ENCODE peak calls at places on chromosomes 1 and 21, in ten cellular contexts. Z is dorsolateral prefrontal cortex, O is psoas muscle, T is heart left ventricle, F is fibroblast of lung, I is AG04450, Q is Calu3, C is mucosa of descending colon, D is PC-9, U is pancreas. A is an unnamed sample.

GRCh38 chr1:243842978-243843490 is 7.0 kb downstream of the AKT3 start:
- DNase-seq in F (peak), Q (peak), D (peak), C (no peak), Z (no peak), O (no peak), U (no peak), T (no peak), I (peak), A (no peak)

GRCh38 chr21:27734146-27734545 is 767.3 kb upstream of the ADAMTS5 start:
- DNase-seq in F (peak), Q (no peak), D (no peak), I (peak), C (no peak), U (no peak), Z (no peak), O (no peak), T (no peak), A (no peak)

GRCh38 chr1:22461100-22461499 is 9.4 kb downstream of the ZBTB40 start:
- DNase-seq in O (no peak), Z (no peak), U (no peak), C (no peak), D (no peak), I (no peak), T (no peak), F (no peak), Q (no peak), A (no peak)

GRCh38 chr1:198174297-198174696 is 17.5 kb downstream of the NEK7 start:
- DNase-seq in Z (no peak), C (no peak), U (no peak), D (no peak), Q (no peak), T (no peak), F (peak), I (no peak), O (no peak), A (no peak)

GRCh38 chr1:46456411-46456963 is 33.1 kb upstream of the DMBX1 start:
- DNase-seq in F (no peak), Z (no peak), T (no peak), U (no peak), O (no peak), I (no peak), Q (no peak), D (no peak), C (no peak), A (no peak)

GRCh38 chr1:230112131-230112701 is 45.2 kb downstream of the GALNT2 start:
- DNase-seq in Q (no peak), I (no peak), O (no peak), Z (peak), D (no peak), U (no peak), F (no peak), T (peak), C (no peak), A (no peak)

GRCh38 chr21:32520885-32521735 is 64.2 kb downstream of the TCP10L start:
- DNase-seq in C (peak), D (peak), Q (peak), Z (no peak), I (peak), T (peak), U (peak), O (peak), F (peak), A (no peak)

GRCh38 chr1:219568728-219569127 is 44.2 kb downstream of the ZC3H11B start:
- DNase-seq in C (no peak), O (no peak), Z (no peak), F (peak), T (no peak), U (no peak), I (no peak), Q (no peak), D (no peak), A (no peak)

GRCh38 chr1:55362558-55362957 is 147.4 kb upstream of the USP24 start:
- DNase-seq in C (no peak), Z (no peak), T (no peak), D (no peak), I (peak), O (no peak), U (no peak), F (peak), Q (no peak), A (no peak)

GRCh38 chr1:235018161-235018560 is 110.5 kb downstream of the TOMM20 start:
- DNase-seq in F (peak), C (no peak), U (no peak), Q (no peak), I (peak), O (peak), T (no peak), D (peak), Z (no peak), A (no peak)

GRCh38 chr1:112033422-112034120 is 44.1 kb upstream of the KCND3 start:
- DNase-seq in Q (no peak), D (no peak), Z (no peak), U (no peak), O (no peak), F (no peak), I (no peak), T (no peak), C (no peak), A (no peak)

GRCh38 chr1:171252482-171252881 is 4.2 kb downstream of the FMO1 start:
- DNase-seq in F (no peak), Q (no peak), I (no peak), C (peak), D (no peak), O (no peak), Z (no peak), U (no peak), T (no peak), A (no peak)

GRCh38 chr1:52055066-52055853 is at the start of gene TXNDC12:
- DNase-seq in U (peak), Z (peak), F (peak), O (peak), D (peak), T (peak), I (peak), Q (peak), C (peak), A (peak)

GRCh38 chr21:46388206-46388880 is 64.4 kb downstream of the PCNT start:
- DNase-seq in Z (no peak), Q (no peak), T (no peak), D (no peak), O (peak), F (no peak), C (no peak), U (no peak), I (no peak), A (no peak)

GRCh38 chr1:89200668-89201488 is 2.1 kb upstream of the GBP4 start:
- DNase-seq in I (no peak), F (no peak), D (no peak), Z (no peak), U (no peak), Q (no peak), O (no peak), T (no peak), C (no peak), A (no peak)

GRCh38 chr1:97668945-97669344 is 251.9 kb downstream of the DPYD start:
- DNase-seq in U (no peak), Q (peak), Z (no peak), I (no peak), F (peak), O (no peak), C (peak), T (no peak), D (no peak), A (no peak)

GRCh38 chr1:174568551-174568950 is 120.8 kb downstream of the GPR52 start:
- DNase-seq in U (no peak), Z (no peak), I (no peak), C (no peak), O (no peak), Q (no peak), F (no peak), T (no peak), D (no peak), A (no peak)

GRCh38 chr1:18527921-18528320 is 47.2 kb downstream of the KLHDC7A start:
- DNase-seq in T (no peak), D (no peak), I (no peak), F (no peak), Z (no peak), U (no peak), C (no peak), Q (no peak), O (no peak), A (no peak)

GRCh38 chr1:109271458-109271857 is 11.5 kb downstream of the PSRC1 start:
- DNase-seq in I (no peak), F (no peak), T (no peak), Q (no peak), O (no peak), C (no peak), Z (peak), D (no peak), U (no peak), A (peak)

GRCh38 chr1:111649648-111650047 is 30.1 kb downstream of the RAP1A start:
- DNase-seq in U (no peak), Z (no peak), O (no peak), I (no peak), D (peak), F (no peak), T (no peak), Q (peak), C (no peak), A (no peak)

GRCh38 chr1:10507111-10507879 is 32.5 kb downstream of the PEX14 start:
- DNase-seq in T (peak), C (peak), F (peak), Q (peak), I (no peak), O (peak), Z (no peak), U (peak), D (peak), A (peak)

GRCh38 chr1:15736035-15736665 is at the start of gene SLC25A34:
- DNase-seq in Q (no peak), Z (no peak), O (peak), C (peak), D (no peak), T (peak), I (no peak), F (no peak), U (peak), A (no peak)

GRCh38 chr1:87973901-87974300 is 645.2 kb downstream of the LMO4 start:
- DNase-seq in U (no peak), D (no peak), Z (no peak), I (no peak), C (no peak), Q (no peak), O (no peak), T (no peak), F (no peak), A (no peak)

GRCh38 chr1:212979340-212980122 is 29.2 kb downstream of the VASH2 start:
- DNase-seq in C (no peak), I (no peak), Z (no peak), T (no peak), F (no peak), O (no peak), Q (no peak), D (no peak), U (no peak), A (no peak)

GRCh38 chr1:117757668-117758067 is 151.8 kb downstream of the TENT5C start:
- DNase-seq in D (peak), O (no peak), F (peak), Q (no peak), I (no peak), T (no peak), Z (no peak), U (no peak), C (no peak), A (no peak)

GRCh38 chr1:97174039-97174704 is 452.6 kb downstream of the PTBP2 start:
- DNase-seq in Z (no peak), Q (no peak), C (no peak), U (no peak), I (no peak), D (no peak), O (no peak), T (no peak), F (peak), A (no peak)

GRCh38 chr1:36641776-36642175 is 159.1 kb upstream of the CSF3R start:
- DNase-seq in C (no peak), Q (no peak), O (no peak), U (no peak), T (no peak), D (no peak), Z (no peak), F (no peak), I (no peak), A (no peak)

GRCh38 chr1:107153033-107153432 is 12.2 kb downstream of the NTNG1 start:
- DNase-seq in I (no peak), U (no peak), F (peak), O (no peak), Q (peak), T (no peak), Z (no peak), D (peak), C (no peak), A (no peak)

GRCh38 chr1:151290709-151291303 is 8.7 kb downstream of the ZNF687 start:
- DNase-seq in I (no peak), T (no peak), C (no peak), Q (no peak), F (no peak), D (no peak), O (no peak), U (no peak), Z (no peak), A (no peak)

GRCh38 chr1:151289991-151290708 is 8.1 kb downstream of the ZNF687 start:
- DNase-seq in F (no peak), I (no peak), D (no peak), U (no peak), T (no peak), O (no peak), Z (no peak), Q (no peak), C (no peak), A (no peak)

GRCh38 chr1:151293093-151293492 is 11.0 kb downstream of the ZNF687 start:
- DNase-seq in T (no peak), Z (no peak), O (no peak), D (peak), I (no peak), F (no peak), U (no peak), Q (no peak), C (no peak), A (no peak)

GRCh38 chr1:151294748-151295462 is 12.8 kb downstream of the ZNF687 start:
- DNase-seq in T (no peak), Q (no peak), O (no peak), I (no peak), U (no peak), Z (no peak), D (peak), F (no peak), C (no peak), A (no peak)

GRCh38 chr1:151292207-151293030 is 10.3 kb downstream of the ZNF687 start:
- DNase-seq in T (no peak), Z (no peak), Q (no peak), D (peak), U (no peak), F (no peak), I (no peak), C (no peak), O (no peak), A (no peak)
- TF ChIP-seq CTCF in T (no peak), Z (no peak), Q (no peak), D (no peak), U (no peak), F (no peak), I (no peak), C (no peak), O (no peak), A (peak)

GRCh38 chr1:85262985-85263384 is 3.5 kb upstream of the C1orf52 start:
- DNase-seq in D (no peak), O (no peak), U (no peak), T (no peak), C (no peak), I (no peak), Q (no peak), Z (no peak), F (no peak), A (no peak)

GRCh38 chr1:85259118-85259865 is at the start of gene C1orf52:
- DNase-seq in O (peak), D (peak), F (peak), U (peak), C (peak), I (peak), T (peak), Z (peak), Q (peak), A (peak)

GRCh38 chr1:85264150-85264549 is 4.7 kb upstream of the C1orf52 start:
- DNase-seq in O (no peak), F (peak), U (no peak), Z (no peak), C (no peak), I (no peak), T (no peak), D (peak), Q (no peak), A (no peak)

GRCh38 chr1:85259866-85260345 is 444 bp upstream of the C1orf52 start:
- DNase-seq in O (no peak), C (no peak), F (peak), D (no peak), Z (no peak), Q (no peak), U (no peak), T (peak), I (no peak), A (no peak)

DNA sequence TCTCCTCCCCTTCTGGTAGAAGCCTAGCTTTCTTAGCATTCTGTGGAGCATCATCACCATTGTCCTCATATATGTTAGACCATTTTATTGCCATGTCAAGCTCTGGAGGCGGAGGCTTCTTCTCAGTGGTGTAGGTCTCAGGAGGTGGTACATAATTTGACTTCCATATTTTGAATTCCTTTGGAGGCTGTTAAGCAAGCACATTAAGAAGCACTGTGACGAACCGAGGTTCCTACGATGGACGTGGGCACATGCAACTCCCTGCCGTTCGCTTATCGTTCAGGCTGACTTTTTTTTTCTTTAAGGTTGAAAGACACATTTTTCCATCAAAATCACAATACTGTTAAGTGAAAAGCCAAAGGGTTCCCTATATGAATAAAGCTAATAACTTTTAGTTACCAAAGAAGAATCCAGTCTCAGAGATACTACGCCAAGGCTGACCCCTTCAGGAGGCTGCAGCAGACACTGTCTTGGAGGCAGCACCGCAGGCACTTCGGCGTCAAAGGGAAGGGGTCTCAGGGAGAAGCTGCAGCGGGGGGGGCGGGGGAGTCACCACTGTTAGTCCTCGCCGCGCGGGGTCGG is 835 bp downstream of the C1orf52 start:
- DNase-seq in C (no peak), T (no peak), D (no peak), O (no peak), Q (no peak), F (peak), I (no peak), U (no peak), Z (no peak), A (no peak)
- TF ChIP-seq CTCF in C (no peak), T (no peak), D (no peak), O (no peak), Q (no peak), F (no peak), I (peak), U (no peak), Z (no peak), A (no peak)

GRCh38 chr1:85297855-85298629 is 21.6 kb upstream of the BCL10 start:
- DNase-seq in T (peak), I (peak), O (no peak), Z (peak), C (peak), U (peak), D (peak), Q (peak), F (peak), A (no peak)
- TF ChIP-seq CTCF in T (no peak), I (no peak), O (no peak), Z (no peak), C (no peak), U (no peak), D (no peak), Q (no peak), F (no peak), A (no peak)

DNA sequence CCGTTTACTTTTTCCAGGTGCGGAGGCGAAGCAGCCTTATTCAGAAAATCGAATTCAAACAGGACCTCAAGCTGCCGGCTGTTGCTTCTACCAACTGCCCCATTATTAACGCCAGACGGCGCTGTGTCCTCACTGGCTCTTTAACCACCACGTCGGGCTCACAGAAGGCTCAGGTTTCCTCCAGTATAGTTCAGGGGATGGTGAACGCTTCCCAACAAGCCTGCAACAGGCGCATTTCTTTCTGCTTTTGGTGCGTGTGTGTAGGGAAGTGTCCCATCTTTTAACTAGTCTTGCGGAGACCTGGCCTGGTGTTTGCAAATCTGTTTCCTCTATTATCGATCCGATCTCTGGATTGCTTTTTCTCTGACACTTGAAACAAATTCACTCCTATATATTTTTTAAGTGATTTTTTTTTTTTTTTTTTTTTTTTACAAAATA is 791 bp upstream of the STUM start:
- DNase-seq in U (peak), D (peak), C (peak), F (peak), O (peak), T (peak), Z (peak), Q (peak), I (peak), A (peak)
- TF ChIP-seq CTCF in U (peak), D (peak), C (peak), F (peak), O (peak), T (peak), Z (peak), Q (peak), I (peak), A (peak)

DNA sequence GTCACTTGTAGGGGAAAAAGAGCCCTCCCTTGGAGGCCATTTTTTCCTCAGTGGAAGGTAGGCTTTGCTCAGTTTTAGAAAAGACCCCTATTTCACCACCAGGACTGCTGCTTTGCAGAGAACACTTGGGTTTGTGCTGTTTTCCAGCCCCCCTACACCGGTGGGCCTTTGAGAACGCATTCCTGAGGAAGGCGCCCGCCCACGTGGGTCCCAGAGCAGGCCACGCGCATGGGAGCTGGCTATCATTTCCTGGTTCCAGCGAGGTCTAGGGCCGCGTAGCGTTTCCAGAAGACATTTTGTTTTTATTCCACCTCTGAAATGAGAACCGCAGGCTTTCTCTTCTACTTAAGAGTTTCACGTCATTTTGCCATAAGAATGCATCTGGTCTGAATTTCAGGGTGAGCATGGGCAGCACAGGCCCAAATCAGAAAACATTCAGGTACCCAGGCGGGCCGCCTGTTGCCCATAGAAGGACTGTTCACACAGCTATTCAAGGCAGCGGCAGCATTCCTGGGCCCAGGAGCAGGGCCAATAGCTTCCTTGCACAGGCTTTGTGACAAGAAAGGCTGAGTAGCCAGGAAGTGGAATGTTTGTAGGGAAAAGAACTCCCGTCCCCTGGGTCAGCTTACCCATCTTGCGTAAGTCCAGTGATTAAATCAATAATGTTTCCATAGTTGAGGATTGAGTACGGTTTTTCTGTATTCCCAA is 1.3 kb upstream of the KLHL21 start:
- DNase-seq in F (peak), Q (peak), T (peak), C (peak), D (no peak), I (no peak), U (peak), Z (no peak), O (peak), A (peak)
- TF ChIP-seq CTCF in F (no peak), Q (no peak), T (no peak), C (no peak), D (no peak), I (no peak), U (no peak), Z (no peak), O (peak), A (no peak)

GRCh38 chr1:25932321-25932720 is 26.1 kb upstream of the STMN1 start:
- DNase-seq in C (no peak), I (no peak), Z (no peak), U (no peak), T (no peak), F (no peak), Q (no peak), O (no peak), D (no peak), A (no peak)

GRCh38 chr1:25933479-25934365 is 27.5 kb upstream of the STMN1 start:
- DNase-seq in F (no peak), Q (no peak), Z (no peak), U (no peak), D (no peak), C (no peak), O (no peak), I (no peak), T (no peak), A (no peak)

GRCh38 chr1:25936940-25937339 is 30.7 kb upstream of the STMN1 start:
- DNase-seq in O (no peak), U (no peak), D (no peak), T (no peak), F (no peak), Q (no peak), I (no peak), C (no peak), Z (no peak), A (no peak)
- TF ChIP-seq CTCF in O (no peak), U (no peak), D (no peak), T (no peak), F (no peak), Q (no peak), I (no peak), C (no peak), Z (no peak), A (no peak)

A was measured in endothelial cell.